ENCODE peak calls at places on chromosomes 12 and 14, in seven cellular contexts. One of them, this sample, is unnamed.

GRCh38 chr14:99118046-99118721 is 153.8 kb downstream of the BCL11B start:
- DNase-seq in endothelial cell: no peak
- DNase-seq in right atrium auricular region: peak
- DNase-seq in AG10803: no peak
- DNase-seq in body of pancreas: no peak
- DNase-seq in AG09319: no peak
- DNase-seq in cardiac muscle cell: no peak
- DNase-seq in this sample: no peak

GRCh38 chr14:50520947-50521815 is 11.2 kb downstream of the MAP4K5 start:
- DNase-seq in endothelial cell: no peak
- DNase-seq in right atrium auricular region: no peak
- DNase-seq in AG10803: peak
- DNase-seq in body of pancreas: peak
- DNase-seq in AG09319: peak
- DNase-seq in cardiac muscle cell: peak
- DNase-seq in this sample: no peak

GRCh38 chr14:62436256-62436655 is 609.0 kb downstream of the KCNH5 start:
- DNase-seq in endothelial cell: no peak
- DNase-seq in right atrium auricular region: no peak
- DNase-seq in AG10803: no peak
- DNase-seq in body of pancreas: no peak
- DNase-seq in AG09319: no peak
- DNase-seq in cardiac muscle cell: no peak
- DNase-seq in this sample: no peak

GRCh38 chr14:105914738-105915385 is 388.5 kb downstream of the TMEM121 start:
- DNase-seq in endothelial cell: no peak
- DNase-seq in right atrium auricular region: no peak
- DNase-seq in AG10803: no peak
- DNase-seq in body of pancreas: no peak
- DNase-seq in AG09319: no peak
- DNase-seq in cardiac muscle cell: no peak
- DNase-seq in this sample: peak

GRCh38 chr14:99808515-99808914 is 15.3 kb downstream of the EML1 start:
- DNase-seq in endothelial cell: no peak
- DNase-seq in right atrium auricular region: no peak
- DNase-seq in AG10803: peak
- DNase-seq in body of pancreas: no peak
- DNase-seq in AG09319: no peak
- DNase-seq in cardiac muscle cell: peak
- DNase-seq in this sample: no peak

GRCh38 chr14:89407856-89408255 is 9.2 kb downstream of the FOXN3 start:
- DNase-seq in endothelial cell: no peak
- DNase-seq in right atrium auricular region: no peak
- DNase-seq in AG10803: no peak
- DNase-seq in body of pancreas: no peak
- DNase-seq in AG09319: no peak
- DNase-seq in cardiac muscle cell: peak
- DNase-seq in this sample: no peak

GRCh38 chr12:66441905-66442559 is 139.7 kb downstream of the HELB start:
- DNase-seq in endothelial cell: no peak
- DNase-seq in right atrium auricular region: no peak
- DNase-seq in AG10803: no peak
- DNase-seq in body of pancreas: no peak
- DNase-seq in AG09319: no peak
- DNase-seq in cardiac muscle cell: no peak
- DNase-seq in this sample: no peak

GRCh38 chr12:122062832-122063690 is 15.5 kb upstream of the MLXIP start:
- DNase-seq in endothelial cell: peak
- DNase-seq in right atrium auricular region: no peak
- DNase-seq in AG10803: peak
- DNase-seq in body of pancreas: peak
- DNase-seq in AG09319: no peak
- DNase-seq in cardiac muscle cell: peak
- DNase-seq in this sample: no peak

GRCh38 chr12:26936559-26937442 is 980 bp downstream of the INTS13 start:
- DNase-seq in endothelial cell: no peak
- DNase-seq in right atrium auricular region: no peak
- DNase-seq in AG10803: no peak
- DNase-seq in body of pancreas: no peak
- DNase-seq in AG09319: no peak
- DNase-seq in cardiac muscle cell: no peak
- DNase-seq in this sample: no peak

GRCh38 chr12:47828967-47829482 is 9.3 kb upstream of the HDAC7 start:
- DNase-seq in endothelial cell: no peak
- DNase-seq in right atrium auricular region: peak
- DNase-seq in AG10803: peak
- DNase-seq in body of pancreas: peak
- DNase-seq in AG09319: no peak
- DNase-seq in cardiac muscle cell: peak
- DNase-seq in this sample: peak

GRCh38 chr14:82528011-82528410 is 994.4 kb upstream of the SEL1L start:
- DNase-seq in endothelial cell: no peak
- DNase-seq in right atrium auricular region: no peak
- DNase-seq in AG10803: no peak
- DNase-seq in body of pancreas: no peak
- DNase-seq in AG09319: no peak
- DNase-seq in cardiac muscle cell: no peak
- DNase-seq in this sample: no peak

GRCh38 chr12:90945070-90945649 is 9.8 kb downstream of the CCER1 start:
- DNase-seq in endothelial cell: no peak
- DNase-seq in right atrium auricular region: no peak
- DNase-seq in AG10803: peak
- DNase-seq in body of pancreas: no peak
- DNase-seq in AG09319: no peak
- DNase-seq in cardiac muscle cell: peak
- DNase-seq in this sample: no peak

GRCh38 chr14:74510211-74510931 is 16.8 kb downstream of the ISCA2 start:
- DNase-seq in endothelial cell: no peak
- DNase-seq in right atrium auricular region: no peak
- DNase-seq in AG10803: no peak
- DNase-seq in body of pancreas: no peak
- DNase-seq in AG09319: no peak
- DNase-seq in cardiac muscle cell: no peak
- DNase-seq in this sample: peak

GRCh38 chr12:47988073-47989022 is 15.9 kb downstream of the COL2A1 start:
- DNase-seq in endothelial cell: peak
- DNase-seq in right atrium auricular region: no peak
- DNase-seq in AG10803: peak
- DNase-seq in body of pancreas: no peak
- DNase-seq in AG09319: no peak
- DNase-seq in cardiac muscle cell: no peak
- DNase-seq in this sample: no peak

GRCh38 chr12:2354151-2354991 is 301.6 kb downstream of the CACNA1C start:
- DNase-seq in endothelial cell: no peak
- DNase-seq in right atrium auricular region: no peak
- DNase-seq in AG10803: no peak
- DNase-seq in body of pancreas: no peak
- DNase-seq in AG09319: no peak
- DNase-seq in cardiac muscle cell: no peak
- DNase-seq in this sample: no peak
- TF ChIP-seq CTCF in endothelial cell: no peak
- TF ChIP-seq CTCF in right atrium auricular region: no peak
- TF ChIP-seq CTCF in AG10803: no peak
- TF ChIP-seq CTCF in body of pancreas: no peak
- TF ChIP-seq CTCF in AG09319: no peak
- TF ChIP-seq CTCF in cardiac muscle cell: no peak
- TF ChIP-seq CTCF in this sample: no peak

DNA sequence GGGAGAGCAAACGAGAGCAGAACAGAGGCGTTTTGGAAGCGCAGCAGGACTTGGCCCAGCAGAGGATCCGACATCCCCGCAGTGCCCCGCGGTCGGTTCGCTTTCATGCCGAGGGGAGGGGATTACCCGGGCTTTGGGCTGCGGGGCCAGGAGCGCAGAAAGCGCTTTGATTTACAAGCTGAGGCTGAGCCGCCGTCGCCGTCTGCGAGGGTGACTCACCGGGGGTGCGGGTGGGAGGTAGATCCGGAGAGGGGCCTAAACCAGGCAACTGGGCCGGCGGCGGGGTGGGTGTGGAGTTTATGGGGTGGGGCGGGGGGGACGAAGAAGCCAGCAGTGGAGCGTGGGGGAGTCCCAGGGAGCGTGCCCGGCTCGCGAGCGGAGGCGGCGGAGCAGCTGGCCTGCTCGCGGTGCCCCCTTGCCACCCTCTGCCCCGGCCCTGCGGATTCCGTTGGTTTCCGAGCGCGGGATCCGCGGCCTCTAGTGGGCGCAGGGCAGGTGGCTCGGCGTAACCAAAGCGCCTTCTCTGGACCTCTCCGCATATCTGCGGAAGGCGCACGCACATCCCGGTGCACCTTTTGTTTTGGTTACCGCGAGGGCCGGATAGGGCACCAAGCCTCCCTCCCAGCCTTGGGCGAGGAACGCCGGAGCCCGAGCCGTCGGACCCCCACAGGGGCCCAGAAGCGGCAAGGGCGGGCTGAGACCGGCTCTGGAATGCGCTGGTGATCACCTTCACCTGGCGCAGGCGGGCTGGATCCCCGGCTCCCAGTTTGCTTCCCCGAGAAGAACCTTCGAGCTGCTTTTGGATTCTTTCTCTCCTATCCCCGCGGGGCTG is 2.6 kb downstream of the SIX4 start:
- DNase-seq in endothelial cell: peak
- DNase-seq in right atrium auricular region: no peak
- DNase-seq in AG10803: peak
- DNase-seq in body of pancreas: peak
- DNase-seq in AG09319: no peak
- DNase-seq in cardiac muscle cell: peak
- DNase-seq in this sample: peak
- TF ChIP-seq CTCF in endothelial cell: no peak
- TF ChIP-seq CTCF in right atrium auricular region: peak
- TF ChIP-seq CTCF in AG10803: peak
- TF ChIP-seq CTCF in body of pancreas: peak
- TF ChIP-seq CTCF in AG09319: peak
- TF ChIP-seq CTCF in cardiac muscle cell: peak
- TF ChIP-seq CTCF in this sample: peak

DNA sequence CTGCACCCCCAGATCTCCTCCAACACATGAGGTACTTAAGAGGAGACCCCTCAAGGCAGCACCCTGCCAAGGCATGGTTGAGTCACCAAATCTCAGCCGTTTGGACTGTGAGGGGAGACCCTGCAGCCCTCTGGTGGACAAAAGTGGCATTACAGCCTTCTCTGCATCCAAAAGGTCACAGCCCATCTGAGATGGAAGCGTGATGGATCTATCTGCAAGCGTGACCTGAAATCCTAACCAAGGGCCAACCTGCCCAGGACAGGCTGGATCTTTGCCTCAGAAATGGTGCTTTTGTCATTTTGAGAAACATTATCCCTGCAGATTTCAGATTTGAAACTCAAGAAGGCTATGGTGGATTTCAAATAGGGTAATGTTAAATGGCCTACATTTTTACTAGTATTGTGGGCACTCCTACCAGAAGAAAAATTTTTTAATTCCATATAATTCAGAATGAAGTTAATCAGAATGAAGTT is 23.7 kb upstream of the DHRS4 start:
- DNase-seq in endothelial cell: peak
- DNase-seq in right atrium auricular region: peak
- DNase-seq in AG10803: peak
- DNase-seq in body of pancreas: peak
- DNase-seq in AG09319: peak
- DNase-seq in cardiac muscle cell: peak
- DNase-seq in this sample: peak
- TF ChIP-seq CTCF in endothelial cell: peak
- TF ChIP-seq CTCF in right atrium auricular region: peak
- TF ChIP-seq CTCF in AG10803: peak
- TF ChIP-seq CTCF in body of pancreas: peak
- TF ChIP-seq CTCF in AG09319: peak
- TF ChIP-seq CTCF in cardiac muscle cell: peak
- TF ChIP-seq CTCF in this sample: peak

GRCh38 chr12:19576421-19576925 is 137.2 kb downstream of the AEBP2 start:
- DNase-seq in endothelial cell: no peak
- DNase-seq in right atrium auricular region: no peak
- DNase-seq in AG10803: no peak
- DNase-seq in body of pancreas: no peak
- DNase-seq in AG09319: no peak
- DNase-seq in cardiac muscle cell: no peak
- DNase-seq in this sample: no peak

GRCh38 chr12:19575307-19576243 is 136.3 kb downstream of the AEBP2 start:
- DNase-seq in endothelial cell: peak
- DNase-seq in right atrium auricular region: no peak
- DNase-seq in AG10803: peak
- DNase-seq in body of pancreas: peak
- DNase-seq in AG09319: no peak
- DNase-seq in cardiac muscle cell: peak
- DNase-seq in this sample: no peak

GRCh38 chr12:19573866-19574265 is 134.6 kb downstream of the AEBP2 start:
- DNase-seq in endothelial cell: no peak
- DNase-seq in right atrium auricular region: no peak
- DNase-seq in AG10803: no peak
- DNase-seq in body of pancreas: no peak
- DNase-seq in AG09319: no peak
- DNase-seq in cardiac muscle cell: no peak
- DNase-seq in this sample: no peak

GRCh38 chr12:19572920-19573558 is 133.7 kb downstream of the AEBP2 start:
- DNase-seq in endothelial cell: peak
- DNase-seq in right atrium auricular region: no peak
- DNase-seq in AG10803: peak
- DNase-seq in body of pancreas: peak
- DNase-seq in AG09319: no peak
- DNase-seq in cardiac muscle cell: peak
- DNase-seq in this sample: no peak

DNA sequence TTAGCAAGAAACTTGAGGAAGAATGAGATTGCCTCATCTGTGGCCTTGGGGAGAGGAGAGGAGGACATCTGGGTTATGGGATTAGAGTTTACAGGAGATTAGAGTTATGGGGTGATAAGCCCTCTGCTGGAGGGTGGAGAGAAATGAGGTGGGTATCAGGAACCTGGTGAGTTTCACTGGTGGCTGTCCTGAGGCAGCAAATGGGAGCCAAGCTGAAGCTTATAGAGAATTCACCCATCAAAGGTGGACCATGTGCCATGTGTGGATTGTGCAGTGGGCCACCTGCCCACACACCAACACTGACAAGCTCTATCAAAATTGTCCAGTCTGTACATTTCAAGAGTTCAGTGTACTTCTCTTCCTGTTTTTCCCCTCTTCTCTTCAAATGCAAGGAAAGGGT is 135.3 kb downstream of the AEBP2 start:
- DNase-seq in endothelial cell: no peak
- DNase-seq in right atrium auricular region: no peak
- DNase-seq in AG10803: no peak
- DNase-seq in body of pancreas: no peak
- DNase-seq in AG09319: no peak
- DNase-seq in cardiac muscle cell: no peak
- DNase-seq in this sample: no peak
- TF ChIP-seq CTCF in endothelial cell: no peak
- TF ChIP-seq CTCF in right atrium auricular region: no peak
- TF ChIP-seq CTCF in AG10803: peak
- TF ChIP-seq CTCF in body of pancreas: no peak
- TF ChIP-seq CTCF in AG09319: no peak
- TF ChIP-seq CTCF in cardiac muscle cell: peak
- TF ChIP-seq CTCF in this sample: no peak

GRCh38 chr14:26917086-26917485 is 319.3 kb upstream of the NOVA1 start:
- DNase-seq in endothelial cell: no peak
- DNase-seq in right atrium auricular region: no peak
- DNase-seq in AG10803: peak
- DNase-seq in body of pancreas: peak
- DNase-seq in AG09319: peak
- DNase-seq in cardiac muscle cell: peak
- DNase-seq in this sample: no peak
- TF ChIP-seq CTCF in endothelial cell: peak
- TF ChIP-seq CTCF in right atrium auricular region: no peak
- TF ChIP-seq CTCF in AG10803: peak
- TF ChIP-seq CTCF in body of pancreas: peak
- TF ChIP-seq CTCF in AG09319: peak
- TF ChIP-seq CTCF in cardiac muscle cell: peak
- TF ChIP-seq CTCF in this sample: peak